ENCODE peak calls at places on chromosomes 6 and 20, in nine cellular contexts. One of them, this sample, is unnamed. For H3K4me1, the result is how much of the 10 kb centered on the place peaks cover.

GRCh38 chr20:16445482-16445881 is 127.8 kb downstream of the KIF16B start:
- DNase-seq in stomach: no peak
- DNase-seq in mesendoderm: no peak
- DNase-seq in SJSA1: no peak
- DNase-seq in OCI-LY7: no peak
- DNase-seq in hepatocyte: no peak
- DNase-seq in uterus: no peak
- DNase-seq in upper lobe of right lung: no peak
- DNase-seq in lung: no peak
- DNase-seq in this sample: no peak

GRCh38 chr6:40480678-40481077 is 106.5 kb downstream of the LRFN2 start:
- DNase-seq in upper lobe of right lung: no peak
- DNase-seq in SJSA1: no peak
- DNase-seq in mesendoderm: no peak
- DNase-seq in stomach: no peak
- DNase-seq in lung: no peak
- DNase-seq in OCI-LY7: no peak
- DNase-seq in uterus: no peak
- DNase-seq in hepatocyte: no peak
- DNase-seq in this sample: no peak

GRCh38 chr6:138538390-138539031 is 39.2 kb upstream of the NHSL1 start:
- DNase-seq in SJSA1: peak
- DNase-seq in lung: no peak
- DNase-seq in hepatocyte: no peak
- DNase-seq in OCI-LY7: no peak
- DNase-seq in mesendoderm: no peak
- DNase-seq in uterus: no peak
- DNase-seq in upper lobe of right lung: no peak
- DNase-seq in stomach: no peak
- DNase-seq in this sample: no peak

GRCh38 chr6:157488058-157488457 is 107.1 kb downstream of the ZDHHC14 start:
- DNase-seq in uterus: no peak
- DNase-seq in OCI-LY7: no peak
- DNase-seq in SJSA1: no peak
- DNase-seq in mesendoderm: no peak
- DNase-seq in stomach: no peak
- DNase-seq in lung: no peak
- DNase-seq in hepatocyte: no peak
- DNase-seq in upper lobe of right lung: no peak
- DNase-seq in this sample: no peak

GRCh38 chr6:35500782-35501181 is 3.9 kb upstream of the TEAD3 start:
- DNase-seq in uterus: no peak
- DNase-seq in SJSA1: no peak
- DNase-seq in hepatocyte: peak
- DNase-seq in lung: no peak
- DNase-seq in OCI-LY7: no peak
- DNase-seq in upper lobe of right lung: no peak
- DNase-seq in stomach: no peak
- DNase-seq in mesendoderm: peak
- DNase-seq in this sample: no peak

GRCh38 chr6:93424303-93425064 is 5.1 kb upstream of the EPHA7 start:
- DNase-seq in hepatocyte: peak
- DNase-seq in stomach: no peak
- DNase-seq in upper lobe of right lung: no peak
- DNase-seq in SJSA1: no peak
- DNase-seq in mesendoderm: peak
- DNase-seq in uterus: no peak
- DNase-seq in OCI-LY7: peak
- DNase-seq in lung: no peak
- DNase-seq in this sample: no peak

GRCh38 chr6:162343902-162344226 is 383.7 kb downstream of the PRKN start:
- DNase-seq in uterus: no peak
- DNase-seq in mesendoderm: no peak
- DNase-seq in hepatocyte: no peak
- DNase-seq in upper lobe of right lung: no peak
- DNase-seq in stomach: no peak
- DNase-seq in lung: no peak
- DNase-seq in SJSA1: no peak
- DNase-seq in OCI-LY7: no peak
- DNase-seq in this sample: no peak

GRCh38 chr6:37039958-37040357 is 34.5 kb downstream of the FGD2 start:
- DNase-seq in hepatocyte: no peak
- DNase-seq in SJSA1: no peak
- DNase-seq in stomach: no peak
- DNase-seq in mesendoderm: no peak
- DNase-seq in OCI-LY7: no peak
- DNase-seq in lung: no peak
- DNase-seq in upper lobe of right lung: no peak
- DNase-seq in uterus: no peak
- DNase-seq in this sample: no peak

GRCh38 chr6:35401514-35401913 is 50.6 kb upstream of the FANCE start:
- DNase-seq in upper lobe of right lung: peak
- DNase-seq in OCI-LY7: no peak
- DNase-seq in stomach: peak
- DNase-seq in lung: peak
- DNase-seq in SJSA1: no peak
- DNase-seq in mesendoderm: no peak
- DNase-seq in uterus: no peak
- DNase-seq in hepatocyte: no peak
- DNase-seq in this sample: no peak

DNA sequence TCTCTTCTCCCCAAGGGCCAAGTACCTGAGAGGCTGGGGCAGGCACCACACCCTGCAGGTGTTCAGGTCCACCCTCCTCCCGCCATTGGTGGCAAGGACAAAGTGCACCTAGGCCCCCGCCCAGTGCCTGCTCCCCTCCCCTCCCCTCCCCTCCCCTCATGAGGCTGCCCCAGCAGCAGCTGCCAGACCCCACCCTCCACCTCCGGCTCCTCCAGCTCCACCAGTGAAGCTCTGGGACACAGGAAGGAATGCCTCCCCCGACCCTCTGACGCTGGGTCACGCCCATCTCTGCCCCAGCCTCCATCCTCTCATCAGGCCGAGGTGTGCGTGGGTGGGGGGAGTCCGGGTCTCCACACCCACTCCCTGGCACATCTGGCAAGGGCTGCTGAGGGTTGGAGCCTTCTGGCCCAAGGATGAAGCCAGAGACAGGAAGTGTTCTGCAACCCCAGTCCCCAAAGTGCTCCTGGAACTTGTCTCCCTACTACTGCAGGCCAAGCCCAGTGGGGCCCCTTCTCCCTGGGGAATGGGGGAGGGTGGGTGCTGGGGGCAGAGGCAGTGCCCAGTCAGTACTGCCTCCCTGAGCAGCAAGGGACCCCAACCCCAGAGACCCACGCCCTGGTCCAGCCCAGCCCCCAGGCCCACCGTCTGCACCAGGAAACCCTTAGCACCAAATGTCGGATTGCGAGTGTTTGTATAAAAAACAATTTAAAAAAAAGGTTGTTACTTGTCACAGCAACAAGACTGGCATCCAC is 1.6 kb upstream of the UCKL1 start:
- DNase-seq in upper lobe of right lung: no peak
- DNase-seq in stomach: peak
- DNase-seq in mesendoderm: peak
- DNase-seq in SJSA1: no peak
- DNase-seq in lung: no peak
- DNase-seq in OCI-LY7: peak
- DNase-seq in uterus: no peak
- DNase-seq in hepatocyte: peak
- DNase-seq in this sample: no peak
- H3K4me1 ChIP-seq in upper lobe of right lung: under half
- H3K4me1 ChIP-seq in stomach: under half
- H3K4me1 ChIP-seq in mesendoderm: under half
- H3K4me1 ChIP-seq in SJSA1: under half
- H3K4me1 ChIP-seq in lung: under half
- H3K4me1 ChIP-seq in OCI-LY7: under half
- H3K4me1 ChIP-seq in uterus: under half
- H3K4me1 ChIP-seq in hepatocyte: under half
- H3K4me1 ChIP-seq in this sample: under half

GRCh38 chr6:150070236-150070860 is 1.4 kb upstream of the ULBP3 start:
- DNase-seq in SJSA1: no peak
- DNase-seq in lung: no peak
- DNase-seq in hepatocyte: no peak
- DNase-seq in upper lobe of right lung: no peak
- DNase-seq in stomach: no peak
- DNase-seq in uterus: no peak
- DNase-seq in OCI-LY7: no peak
- DNase-seq in mesendoderm: no peak
- DNase-seq in this sample: no peak

GRCh38 chr6:150068786-150069648 is at the start of gene ULBP3:
- DNase-seq in lung: peak
- DNase-seq in uterus: peak
- DNase-seq in SJSA1: peak
- DNase-seq in hepatocyte: peak
- DNase-seq in OCI-LY7: peak
- DNase-seq in upper lobe of right lung: peak
- DNase-seq in mesendoderm: peak
- DNase-seq in stomach: peak
- DNase-seq in this sample: peak

GRCh38 chr6:150069707-150070106 is 786 bp upstream of the ULBP3 start:
- DNase-seq in hepatocyte: peak
- DNase-seq in lung: no peak
- DNase-seq in uterus: no peak
- DNase-seq in SJSA1: no peak
- DNase-seq in OCI-LY7: no peak
- DNase-seq in stomach: peak
- DNase-seq in upper lobe of right lung: no peak
- DNase-seq in mesendoderm: no peak
- DNase-seq in this sample: no peak

GRCh38 chr6:150065083-150065482 is 3.8 kb downstream of the ULBP3 start:
- DNase-seq in OCI-LY7: no peak
- DNase-seq in mesendoderm: no peak
- DNase-seq in SJSA1: no peak
- DNase-seq in hepatocyte: no peak
- DNase-seq in upper lobe of right lung: no peak
- DNase-seq in stomach: no peak
- DNase-seq in lung: no peak
- DNase-seq in uterus: no peak
- DNase-seq in this sample: no peak

GRCh38 chr6:150068173-150068785 is 642 bp downstream of the ULBP3 start:
- DNase-seq in SJSA1: no peak
- DNase-seq in OCI-LY7: peak
- DNase-seq in upper lobe of right lung: no peak
- DNase-seq in hepatocyte: no peak
- DNase-seq in mesendoderm: no peak
- DNase-seq in stomach: no peak
- DNase-seq in lung: no peak
- DNase-seq in uterus: no peak
- DNase-seq in this sample: no peak
- H3K4me3 ChIP-seq in SJSA1: peak
- H3K4me3 ChIP-seq in OCI-LY7: peak
- H3K4me3 ChIP-seq in upper lobe of right lung: peak
- H3K4me3 ChIP-seq in hepatocyte: peak
- H3K4me3 ChIP-seq in mesendoderm: peak
- H3K4me3 ChIP-seq in stomach: peak
- H3K4me3 ChIP-seq in lung: peak
- H3K4me3 ChIP-seq in uterus: peak
- H3K4me3 ChIP-seq in this sample: peak

GRCh38 chr20:36147707-36148106 is 6.8 kb upstream of the EPB41L1 start:
- DNase-seq in upper lobe of right lung: no peak
- DNase-seq in SJSA1: no peak
- DNase-seq in mesendoderm: no peak
- DNase-seq in hepatocyte: peak
- DNase-seq in lung: no peak
- DNase-seq in stomach: no peak
- DNase-seq in uterus: peak
- DNase-seq in OCI-LY7: no peak
- DNase-seq in this sample: no peak
- H3K4me1 ChIP-seq in upper lobe of right lung: under half
- H3K4me1 ChIP-seq in SJSA1: under half
- H3K4me1 ChIP-seq in mesendoderm: under half
- H3K4me1 ChIP-seq in hepatocyte: under half
- H3K4me1 ChIP-seq in lung: under half
- H3K4me1 ChIP-seq in stomach: half or more
- H3K4me1 ChIP-seq in uterus: under half
- H3K4me1 ChIP-seq in OCI-LY7: under half
- H3K4me1 ChIP-seq in this sample: under half

DNA sequence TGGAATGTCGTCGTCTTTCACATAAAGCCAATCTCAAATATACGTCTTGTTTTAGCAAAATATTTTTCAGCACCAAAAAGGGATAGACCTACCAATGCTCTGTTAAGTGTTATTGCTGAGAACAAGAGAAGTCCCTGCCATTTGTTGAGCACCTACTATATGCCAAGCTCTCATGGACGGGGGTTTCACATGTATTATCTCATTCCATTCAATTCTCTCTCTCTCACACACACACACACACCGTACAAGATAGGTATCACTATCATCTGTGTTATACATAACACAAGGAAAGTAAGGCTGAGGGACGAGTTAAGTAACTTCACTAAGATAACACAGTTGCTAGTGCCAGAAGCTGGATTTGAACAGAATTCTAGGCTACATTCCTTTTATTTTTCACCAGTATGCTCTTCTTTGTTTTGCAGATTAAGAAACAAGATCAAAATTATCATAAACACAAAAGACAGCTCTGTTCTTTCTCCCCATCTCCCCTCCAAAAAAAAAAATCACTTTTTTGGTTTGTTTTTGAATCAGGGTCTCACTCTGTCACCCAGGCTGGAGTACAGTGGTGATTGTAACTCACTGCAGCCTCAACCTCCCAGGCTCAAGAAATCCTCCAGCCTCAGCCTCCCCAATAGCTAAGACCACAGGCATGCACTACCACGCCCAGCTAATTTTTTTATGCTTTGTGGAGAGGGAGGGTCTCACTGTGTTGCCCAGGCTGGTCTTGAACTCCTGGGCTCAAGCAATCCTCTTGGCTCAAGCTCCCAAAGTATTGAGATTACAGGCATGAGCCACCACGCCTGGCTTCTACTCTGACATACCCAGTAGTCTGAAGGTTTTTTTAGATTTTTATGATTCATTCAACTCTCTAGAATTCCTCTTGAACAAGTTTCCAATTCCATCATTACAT is 1.0 kb upstream of the ARHGAP18 start:
- DNase-seq in hepatocyte: no peak
- DNase-seq in upper lobe of right lung: no peak
- DNase-seq in uterus: no peak
- DNase-seq in SJSA1: no peak
- DNase-seq in mesendoderm: no peak
- DNase-seq in stomach: no peak
- DNase-seq in OCI-LY7: no peak
- DNase-seq in lung: no peak
- DNase-seq in this sample: no peak
- H3K4me3 ChIP-seq in hepatocyte: peak
- H3K4me3 ChIP-seq in upper lobe of right lung: peak
- H3K4me3 ChIP-seq in uterus: peak
- H3K4me3 ChIP-seq in SJSA1: peak
- H3K4me3 ChIP-seq in mesendoderm: no peak
- H3K4me3 ChIP-seq in stomach: peak
- H3K4me3 ChIP-seq in OCI-LY7: no peak
- H3K4me3 ChIP-seq in lung: no peak
- H3K4me3 ChIP-seq in this sample: peak

DNA sequence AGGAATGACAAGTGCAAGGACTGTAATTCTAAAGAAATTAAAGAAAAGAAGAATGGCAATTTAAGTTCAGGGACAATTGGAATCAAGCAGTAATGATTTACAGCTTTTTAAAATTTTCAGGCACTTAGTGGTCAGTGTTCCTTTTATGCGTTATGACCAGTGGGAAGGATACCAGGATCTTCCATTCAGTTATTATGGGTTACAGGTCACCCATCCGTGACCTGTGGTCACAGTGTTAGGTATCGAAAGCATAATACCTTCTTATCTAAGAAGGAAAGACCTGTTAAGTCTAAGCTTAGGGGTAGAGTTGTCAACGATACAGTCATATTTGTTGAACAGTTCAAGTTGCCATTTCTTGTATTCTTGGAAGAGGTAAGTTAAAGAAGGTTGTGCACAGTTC is 253.8 kb downstream of the LAMA2 start:
- DNase-seq in uterus: no peak
- DNase-seq in upper lobe of right lung: no peak
- DNase-seq in SJSA1: no peak
- DNase-seq in lung: no peak
- DNase-seq in hepatocyte: no peak
- DNase-seq in OCI-LY7: no peak
- DNase-seq in mesendoderm: no peak
- DNase-seq in stomach: no peak
- DNase-seq in this sample: no peak
- H3K4me1 ChIP-seq in uterus: under half
- H3K4me1 ChIP-seq in upper lobe of right lung: under half
- H3K4me1 ChIP-seq in SJSA1: under half
- H3K4me1 ChIP-seq in lung: under half
- H3K4me1 ChIP-seq in hepatocyte: under half
- H3K4me1 ChIP-seq in OCI-LY7: under half
- H3K4me1 ChIP-seq in mesendoderm: under half
- H3K4me1 ChIP-seq in stomach: under half
- H3K4me1 ChIP-seq in this sample: under half